ENCODE peak calls at places on chromosome 5, in seven cellular contexts. O, P, C, V, Q, R and A are unnamed samples.

GRCh38 chr5:146340260-146341081 is 1.8 kb downstream of the POU4F3 start:
- DNase-seq in O (peak), P (peak), C (no peak), V (peak), Q (peak), R (no peak), A (peak)

GRCh38 chr5:78881884-78882283 is 103.2 kb downstream of the ARSB start:
- DNase-seq in O (no peak), P (no peak), C (no peak), V (no peak), Q (no peak), R (no peak), A (no peak)

GRCh38 chr5:136075339-136075885 is 46.6 kb downstream of the TGFBI start:
- DNase-seq in O (no peak), P (no peak), C (no peak), V (no peak), Q (no peak), R (no peak), A (no peak)

GRCh38 chr5:91417219-91417618 is 34.1 kb upstream of the ARRDC3 start:
- DNase-seq in O (no peak), P (no peak), C (no peak), V (no peak), Q (no peak), R (no peak), A (no peak)

GRCh38 chr5:1285141-1285540 is 9.7 kb downstream of the TERT start:
- DNase-seq in O (no peak), P (no peak), C (no peak), V (no peak), Q (no peak), R (no peak), A (no peak)

GRCh38 chr5:96075579-96076289 is 114.1 kb upstream of the ELL2 start:
- DNase-seq in O (no peak), P (no peak), C (no peak), V (no peak), Q (no peak), R (no peak), A (no peak)

GRCh38 chr5:151885138-151885908 is 39.3 kb downstream of the GLRA1 start:
- DNase-seq in O (no peak), P (no peak), C (no peak), V (no peak), Q (no peak), R (no peak), A (no peak)

GRCh38 chr5:23591250-23591649 is 83.8 kb downstream of the PRDM9 start:
- DNase-seq in O (no peak), P (no peak), C (no peak), V (no peak), Q (no peak), R (no peak), A (no peak)

GRCh38 chr5:77876862-77877502 is 100.8 kb upstream of the TBCA start:
- DNase-seq in O (no peak), P (no peak), C (no peak), V (no peak), Q (no peak), R (no peak), A (no peak)

GRCh38 chr5:171299851-171300250 is 9.2 kb upstream of the TLX3 start:
- DNase-seq in O (no peak), P (no peak), C (no peak), V (no peak), Q (peak), R (no peak), A (no peak)

GRCh38 chr5:131396882-131397281 is 133.0 kb downstream of the CDC42SE2 start:
- DNase-seq in O (no peak), P (no peak), C (no peak), V (no peak), Q (no peak), R (no peak), A (no peak)

GRCh38 chr5:168600409-168600808 is 21.2 kb upstream of the PANK3 start:
- DNase-seq in O (no peak), P (no peak), C (no peak), V (no peak), Q (no peak), R (peak), A (no peak)

GRCh38 chr5:160496784-160497183 is 75.1 kb downstream of the PTTG1 start:
- DNase-seq in O (no peak), P (no peak), C (no peak), V (no peak), Q (no peak), R (no peak), A (no peak)

GRCh38 chr5:9498541-9499497 is 47.1 kb downstream of the SEMA5A start:
- DNase-seq in O (no peak), P (peak), C (no peak), V (no peak), Q (peak), R (peak), A (peak)

GRCh38 chr5:66529182-66529581 is 67.0 kb upstream of the MAST4 start:
- DNase-seq in O (no peak), P (no peak), C (no peak), V (no peak), Q (no peak), R (no peak), A (no peak)

GRCh38 chr5:118698774-118699173 is 289.6 kb downstream of the DTWD2 start:
- DNase-seq in O (no peak), P (no peak), C (no peak), V (no peak), Q (no peak), R (no peak), A (no peak)
- TF ChIP-seq CTCF in O (no peak), P (no peak), C (no peak), V (no peak), Q (no peak), R (no peak), A (no peak)

DNA sequence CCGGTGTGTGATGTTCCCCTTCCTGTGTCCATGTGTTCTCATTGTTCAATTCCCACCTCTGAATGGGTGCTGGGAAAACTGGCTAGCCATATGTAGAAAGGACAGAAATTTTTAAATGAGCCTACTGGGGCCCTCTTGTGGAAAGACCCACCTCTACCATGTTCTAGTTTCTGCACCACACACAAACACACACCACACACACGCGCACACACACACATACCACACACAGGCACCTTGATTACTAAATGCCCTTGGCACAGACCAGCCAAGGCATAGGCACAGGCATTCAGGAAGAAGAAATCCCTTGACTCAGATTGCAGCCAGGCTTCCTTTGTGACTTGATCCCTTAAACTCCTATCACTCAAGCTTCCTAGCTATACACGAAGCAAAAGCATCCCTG is 60.5 kb downstream of the SIL1 start:
- DNase-seq in O (no peak), P (peak), C (no peak), V (no peak), Q (peak), R (no peak), A (no peak)
- TF ChIP-seq CTCF in O (no peak), P (peak), C (no peak), V (no peak), Q (peak), R (no peak), A (peak)

GRCh38 chr5:32942225-32942989 is 231.3 kb downstream of the NPR3 start:
- DNase-seq in O (peak), P (peak), C (no peak), V (no peak), Q (peak), R (no peak), A (peak)
- TF ChIP-seq CTCF in O (peak), P (peak), C (peak), V (no peak), Q (peak), R (no peak), A (peak)

GRCh38 chr5:42808888-42809611 is 2.6 kb downstream of the SELENOP start:
- DNase-seq in O (no peak), P (no peak), C (no peak), V (no peak), Q (no peak), R (no peak), A (no peak)

GRCh38 chr5:42806004-42806700 is 5.5 kb downstream of the SELENOP start:
- DNase-seq in O (no peak), P (no peak), C (no peak), V (no peak), Q (no peak), R (no peak), A (no peak)

GRCh38 chr5:42804717-42805339 is 6.9 kb downstream of the SELENOP start:
- DNase-seq in O (no peak), P (no peak), C (no peak), V (no peak), Q (no peak), R (no peak), A (no peak)

GRCh38 chr5:42806701-42807262 is 4.9 kb downstream of the SELENOP start:
- DNase-seq in O (no peak), P (no peak), C (no peak), V (no peak), Q (no peak), R (no peak), A (no peak)

DNA sequence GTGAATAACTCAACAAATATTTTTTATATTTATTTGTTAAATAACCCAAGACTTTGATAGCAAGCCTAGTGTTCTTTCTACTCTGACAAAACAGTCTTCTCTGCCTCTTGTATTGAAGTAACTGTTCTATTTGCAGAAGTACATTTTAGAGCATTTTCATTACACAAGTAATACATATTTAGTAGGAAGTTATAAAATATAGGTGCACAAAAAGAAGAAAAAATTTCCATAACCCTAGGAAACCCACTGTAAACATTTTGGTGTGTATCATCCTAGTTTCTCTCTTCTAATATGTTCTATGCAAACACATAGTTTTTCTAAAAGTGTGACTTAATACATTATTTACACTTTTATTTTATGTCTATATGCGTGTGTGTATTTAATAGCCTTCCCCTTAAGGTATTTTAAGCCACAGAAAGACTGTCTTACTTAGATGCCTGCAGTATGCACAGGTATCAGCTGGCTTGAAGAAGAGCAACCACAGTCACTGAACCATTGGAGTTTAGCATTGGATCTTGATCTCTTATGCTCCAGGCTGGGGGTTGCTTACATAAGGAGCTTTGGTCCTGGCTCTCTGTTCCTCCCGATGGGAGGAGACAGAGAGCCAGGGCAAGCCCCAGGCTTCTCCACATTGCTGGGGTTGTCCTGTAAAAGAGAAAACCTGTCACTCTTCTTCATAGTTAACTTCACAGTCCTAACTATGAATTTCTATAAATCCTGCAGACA is 3.8 kb downstream of the SELENOP start:
- DNase-seq in O (no peak), P (no peak), C (no peak), V (no peak), Q (no peak), R (no peak), A (no peak)
- TF ChIP-seq CTCF in O (no peak), P (no peak), C (no peak), V (peak), Q (no peak), R (no peak), A (no peak)

DNA sequence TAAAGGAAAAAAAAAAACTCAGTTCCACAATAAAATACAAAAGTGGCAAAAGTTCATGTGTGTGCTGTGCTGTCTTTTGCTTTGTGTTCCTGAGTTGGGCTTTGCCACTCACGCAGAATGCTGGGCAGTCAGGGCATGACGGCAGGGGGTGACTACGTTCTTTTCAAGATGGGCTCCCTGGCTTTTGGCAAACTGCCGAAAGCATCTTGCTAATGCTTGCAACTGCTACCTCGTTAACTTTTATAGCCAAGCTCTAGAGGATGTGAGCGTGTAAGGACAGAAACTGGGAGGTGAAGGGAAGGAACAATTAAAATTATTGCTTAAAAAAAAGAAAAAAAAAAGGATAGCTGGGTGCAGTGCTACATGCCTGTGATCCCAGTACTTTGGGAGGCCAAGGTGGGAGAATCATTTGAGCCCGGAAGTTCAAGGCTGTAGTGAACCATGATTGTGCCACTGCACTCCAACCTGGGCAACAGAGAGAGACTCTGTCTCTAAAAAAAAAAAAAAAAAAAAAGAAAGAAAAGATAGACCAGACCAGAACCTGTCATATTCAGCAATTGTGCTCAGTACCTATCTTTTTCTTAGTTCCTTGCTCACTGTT is 102.3 kb downstream of the MAP1B start:
- DNase-seq in O (no peak), P (peak), C (no peak), V (no peak), Q (peak), R (no peak), A (no peak)
- TF ChIP-seq CTCF in O (no peak), P (peak), C (no peak), V (no peak), Q (no peak), R (no peak), A (no peak)